ENCODE peak calls at places on chromosomes 13 and 19, in four cellular contexts. Z is memory B cell, T is GM12891, P is pancreas. M is an unnamed sample.

GRCh38 chr19:2808129-2808941 is 11.3 kb upstream of the ZNF554 start:
- DNase-seq in Z (no peak), P (no peak), T (peak), M (no peak)

GRCh38 chr13:99774644-99775043 is 196.9 kb downstream of the ZIC5 start:
- DNase-seq in T (no peak), P (no peak), Z (no peak), M (no peak)

GRCh38 chr13:80755925-80756324 is 415.0 kb upstream of the SPRY2 start:
- DNase-seq in P (no peak), Z (no peak), T (no peak), M (no peak)

GRCh38 chr19:3375221-3376088 is 9.1 kb downstream of the NFIC start:
- DNase-seq in P (peak), T (no peak), Z (no peak), M (no peak)

GRCh38 chr13:107271226-107271625 is 703.3 kb upstream of the ARGLU1 start:
- DNase-seq in T (no peak), Z (no peak), P (no peak), M (peak)

GRCh38 chr13:42405665-42406390 is 133.9 kb downstream of the AKAP11 start:
- DNase-seq in Z (peak), T (no peak), P (no peak), M (no peak)

GRCh38 chr13:41608779-41609178 is 151.4 kb downstream of the RGCC start:
- DNase-seq in P (no peak), Z (no peak), T (no peak), M (no peak)

GRCh38 chr13:68784275-68784674 is 1323.4 kb upstream of the ATXN8OS start:
- DNase-seq in P (no peak), Z (no peak), T (no peak), M (no peak)

GRCh38 chr19:45866400-45867176 is 2.5 kb downstream of the FOXA3 start:
- DNase-seq in Z (no peak), T (no peak), P (no peak), M (no peak)

GRCh38 chr13:50677687-50678463 is 165.6 kb downstream of the DLEU7 start:
- DNase-seq in T (no peak), Z (no peak), P (no peak), M (no peak)

GRCh38 chr13:20126460-20127262 is 34.2 kb downstream of the GJA3 start:
- DNase-seq in Z (no peak), T (no peak), P (no peak), M (no peak)

GRCh38 chr19:14054721-14055120 is 7.2 kb downstream of the PALM3 start:
- DNase-seq in Z (no peak), P (no peak), T (no peak), M (no peak)

GRCh38 chr13:53351040-53351439 is 322.4 kb downstream of the OLFM4 start:
- DNase-seq in P (no peak), T (no peak), Z (no peak), M (no peak)